ENCODE peak calls at places on chromosomes 2 and 18, in ten cellular contexts. O is A549, I is HCT116, W is body of pancreas, X is testis, V is NB4, Y is heart left ventricle, F is thyroid gland, D is K562, H is ovary. Z is an unnamed sample.

GRCh38 chr2:220847587-220847986 is 724.5 kb downstream of the EPHA4 start:
- DNase-seq in O (peak), I (no peak), W (no peak), X (peak), V (no peak), Y (no peak), F (no peak), D (no peak), H (no peak), Z (no peak)

GRCh38 chr2:101617188-101617587 is 80.3 kb upstream of the MAP4K4 start:
- DNase-seq in O (no peak), I (no peak), W (no peak), X (no peak), V (peak), Y (no peak), F (no peak), D (no peak), H (no peak), Z (no peak)

GRCh38 chr2:135629520-135629919 is 98.2 kb downstream of the R3HDM1 start:
- DNase-seq in O (no peak), I (no peak), W (no peak), X (no peak), V (no peak), Y (no peak), F (no peak), D (no peak), H (no peak), Z (no peak)

GRCh38 chr2:150545931-150546330 is 58.5 kb upstream of the RND3 start:
- DNase-seq in O (no peak), I (no peak), W (no peak), X (no peak), V (no peak), Y (no peak), F (no peak), D (no peak), H (no peak), Z (no peak)

GRCh38 chr2:239598011-239598731 is 197.4 kb upstream of the HDAC4 start:
- DNase-seq in O (no peak), I (no peak), W (peak), X (peak), V (no peak), Y (peak), F (no peak), D (no peak), H (no peak), Z (peak)

GRCh38 chr2:158482594-158482993 is 25.8 kb downstream of the PKP4 start:
- DNase-seq in O (no peak), I (no peak), W (no peak), X (no peak), V (peak), Y (no peak), F (no peak), D (no peak), H (no peak), Z (no peak)

GRCh38 chr2:233689031-233689430 is 3.7 kb upstream of the UGT1A6 start:
- DNase-seq in O (no peak), I (no peak), W (no peak), X (no peak), V (no peak), Y (no peak), F (no peak), D (no peak), H (no peak), Z (no peak)

GRCh38 chr2:237264480-237265219 is 149.3 kb downstream of the COL6A3 start:
- DNase-seq in O (no peak), I (no peak), W (no peak), X (no peak), V (no peak), Y (no peak), F (no peak), D (no peak), H (no peak), Z (no peak)

GRCh38 chr2:233700028-233700635 is 7.4 kb downstream of the UGT1A6 start:
- DNase-seq in O (peak), I (no peak), W (peak), X (no peak), V (no peak), Y (no peak), F (peak), D (peak), H (no peak), Z (no peak)

GRCh38 chr2:109270758-109271305 is 141.8 kb downstream of the SH3RF3 start:
- DNase-seq in O (no peak), I (no peak), W (no peak), X (no peak), V (no peak), Y (peak), F (peak), D (no peak), H (peak), Z (peak)

GRCh38 chr18:57931038-57931437 is 113.0 kb upstream of the NEDD4L start:
- DNase-seq in O (no peak), I (no peak), W (no peak), X (no peak), V (no peak), Y (no peak), F (no peak), D (no peak), H (no peak), Z (no peak)

GRCh38 chr2:47490406-47490805 is 87.5 kb downstream of the MSH2 start:
- DNase-seq in O (no peak), I (no peak), W (no peak), X (no peak), V (no peak), Y (no peak), F (no peak), D (no peak), H (no peak), Z (no peak)

GRCh38 chr2:182870227-182870626 is 3.8 kb upstream of the FRZB start:
- DNase-seq in O (peak), I (peak), W (no peak), X (peak), V (peak), Y (no peak), F (no peak), D (peak), H (no peak), Z (no peak)

GRCh38 chr2:200852605-200853004 is 11.9 kb downstream of the CLK1 start:
- DNase-seq in O (no peak), I (no peak), W (no peak), X (no peak), V (no peak), Y (no peak), F (no peak), D (no peak), H (no peak), Z (no peak)

GRCh38 chr2:10202136-10202535 is 79.6 kb downstream of the RRM2 start:
- DNase-seq in O (no peak), I (no peak), W (no peak), X (no peak), V (no peak), Y (no peak), F (no peak), D (no peak), H (no peak), Z (no peak)

GRCh38 chr2:1942836-1943360 is 198.6 kb upstream of the PXDN start:
- DNase-seq in O (no peak), I (no peak), W (no peak), X (no peak), V (no peak), Y (no peak), F (no peak), D (no peak), H (no peak), Z (no peak)

GRCh38 chr2:114550895-114551793 is 108.7 kb downstream of the DPP10 start:
- DNase-seq in O (peak), I (no peak), W (peak), X (peak), V (peak), Y (no peak), F (peak), D (peak), H (peak), Z (no peak)

GRCh38 chr2:44296653-44297052 is 21.4 kb downstream of the SLC3A1 start:
- DNase-seq in O (no peak), I (no peak), W (no peak), X (no peak), V (no peak), Y (no peak), F (no peak), D (no peak), H (no peak), Z (no peak)

GRCh38 chr18:36688020-36688965 is 140.5 kb downstream of the TPGS2 start:
- DNase-seq in O (peak), I (peak), W (peak), X (peak), V (peak), Y (no peak), F (peak), D (peak), H (peak), Z (no peak)

GRCh38 chr18:77300579-77300978 is 50.9 kb downstream of the GALR1 start:
- DNase-seq in O (no peak), I (no peak), W (peak), X (no peak), V (no peak), Y (no peak), F (no peak), D (no peak), H (no peak), Z (no peak)

GRCh38 chr18:14768241-14768640 is 20.3 kb downstream of the ANKRD30B start:
- DNase-seq in O (no peak), I (no peak), W (no peak), X (no peak), V (no peak), Y (no peak), F (no peak), D (no peak), H (no peak), Z (no peak)

GRCh38 chr2:64804651-64805050 is 150.9 kb upstream of the SERTAD2 start:
- DNase-seq in O (no peak), I (no peak), W (no peak), X (no peak), V (no peak), Y (no peak), F (no peak), D (no peak), H (no peak), Z (no peak)

GRCh38 chr2:53497020-53497419 is 270.6 kb upstream of the CHAC2 start:
- DNase-seq in O (no peak), I (no peak), W (no peak), X (no peak), V (no peak), Y (no peak), F (no peak), D (no peak), H (no peak), Z (no peak)

GRCh38 chr2:113700186-113700841 is 56.1 kb downstream of the SLC35F5 start:
- DNase-seq in O (peak), I (no peak), W (no peak), X (no peak), V (peak), Y (peak), F (no peak), D (peak), H (no peak), Z (peak)

GRCh38 chr2:239750045-239750835 is 274.9 kb downstream of the NDUFA10 start:
- DNase-seq in O (no peak), I (no peak), W (no peak), X (no peak), V (no peak), Y (peak), F (no peak), D (no peak), H (no peak), Z (no peak)

GRCh38 chr2:83665894-83666293 is 793.2 kb downstream of the SUCLG1 start:
- DNase-seq in O (peak), I (no peak), W (no peak), X (no peak), V (no peak), Y (no peak), F (no peak), D (no peak), H (no peak), Z (no peak)

GRCh38 chr2:152301131-152301530 is 33.8 kb upstream of the FMNL2 start:
- DNase-seq in O (no peak), I (no peak), W (no peak), X (no peak), V (no peak), Y (no peak), F (no peak), D (no peak), H (no peak), Z (no peak)

GRCh38 chr18:44896817-44897216 is 216.1 kb downstream of the SETBP1 start:
- DNase-seq in O (no peak), I (no peak), W (peak), X (no peak), V (no peak), Y (no peak), F (no peak), D (no peak), H (no peak), Z (no peak)

GRCh38 chr18:62717059-62717849 is 1.9 kb downstream of the PHLPP1 start:
- DNase-seq in O (peak), I (peak), W (peak), X (peak), V (peak), Y (no peak), F (peak), D (peak), H (peak), Z (no peak)

GRCh38 chr18:72470391-72470790 is 73.8 kb downstream of the CBLN2 start:
- DNase-seq in O (no peak), I (no peak), W (no peak), X (no peak), V (no peak), Y (no peak), F (no peak), D (no peak), H (no peak), Z (no peak)

GRCh38 chr2:232885264-232885961 is 15.3 kb downstream of the SNORC start:
- DNase-seq in O (no peak), I (no peak), W (no peak), X (no peak), V (no peak), Y (no peak), F (no peak), D (no peak), H (no peak), Z (peak)

GRCh38 chr2:37211939-37212338 is 15.6 kb downstream of the CEBPZOS start:
- DNase-seq in O (no peak), I (no peak), W (no peak), X (no peak), V (no peak), Y (no peak), F (no peak), D (no peak), H (no peak), Z (no peak)

GRCh38 chr2:96533292-96534073 is 3.1 kb upstream of the ARID5A start:
- DNase-seq in O (no peak), I (no peak), W (no peak), X (peak), V (peak), Y (peak), F (peak), D (no peak), H (peak), Z (peak)

GRCh38 chr2:45732946-45733345 is 81.5 kb downstream of the PRKCE start:
- DNase-seq in O (no peak), I (no peak), W (no peak), X (no peak), V (no peak), Y (no peak), F (no peak), D (no peak), H (no peak), Z (no peak)

GRCh38 chr2:45732436-45732835 is 81.0 kb downstream of the PRKCE start:
- DNase-seq in O (no peak), I (no peak), W (no peak), X (no peak), V (no peak), Y (no peak), F (no peak), D (no peak), H (no peak), Z (no peak)

GRCh38 chr2:45728458-45728942 is 77.0 kb downstream of the PRKCE start:
- DNase-seq in O (no peak), I (no peak), W (no peak), X (no peak), V (no peak), Y (no peak), F (no peak), D (no peak), H (no peak), Z (no peak)

GRCh38 chr2:45729753-45730512 is 78.5 kb downstream of the PRKCE start:
- DNase-seq in O (peak), I (peak), W (no peak), X (no peak), V (peak), Y (no peak), F (peak), D (peak), H (no peak), Z (no peak)

GRCh38 chr2:45731146-45731545 is 79.7 kb downstream of the PRKCE start:
- DNase-seq in O (no peak), I (no peak), W (no peak), X (no peak), V (no peak), Y (no peak), F (no peak), D (no peak), H (no peak), Z (no peak)
- TF ChIP-seq CTCF in O (no peak), I (no peak), W (no peak), X (no peak), V (no peak), Y (no peak), F (no peak), D (no peak), H (no peak), Z (no peak)

DNA sequence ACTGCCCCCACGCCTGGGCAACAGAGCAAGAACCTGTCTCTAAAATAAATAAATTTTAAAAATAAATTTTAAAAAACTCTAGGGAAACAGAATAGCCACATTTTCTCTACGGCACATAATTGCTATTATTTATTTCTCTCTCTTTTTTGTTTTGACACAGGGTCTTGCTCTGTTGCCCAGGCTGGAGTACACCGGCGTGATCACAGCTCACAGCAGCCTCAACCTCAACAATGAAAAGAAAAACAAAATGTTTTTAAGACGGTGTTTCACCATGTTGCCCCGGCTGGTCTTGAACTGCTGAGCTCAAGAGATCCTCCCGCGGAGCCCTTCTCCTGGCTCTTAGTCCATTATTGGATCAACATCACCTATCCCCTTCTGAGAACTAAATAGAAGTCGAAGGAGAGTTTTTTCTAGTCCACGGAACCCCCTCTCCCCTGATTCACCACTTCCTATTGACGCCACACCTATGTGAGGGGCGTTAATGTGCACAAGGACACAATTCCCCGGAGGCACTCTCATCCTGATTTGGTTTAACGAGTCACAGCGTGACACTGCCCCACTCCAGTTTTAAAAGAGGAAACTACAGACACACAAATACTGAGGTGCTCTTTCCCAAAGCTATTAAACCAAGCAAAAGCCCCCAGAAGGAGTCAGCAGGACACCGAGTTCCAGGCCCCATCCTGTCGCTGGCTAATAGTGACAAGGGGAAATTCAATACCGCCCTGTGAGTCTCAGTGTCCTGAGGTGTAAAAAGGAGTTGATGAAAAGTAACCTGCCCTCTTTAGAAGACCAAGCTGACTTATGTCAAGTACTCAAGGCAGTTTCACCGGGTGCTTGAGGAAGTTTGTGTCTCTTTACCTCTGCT is 1.1 kb downstream of the NPC1 start:
- DNase-seq in O (peak), I (no peak), W (no peak), X (no peak), V (peak), Y (no peak), F (peak), D (peak), H (no peak), Z (no peak)
- TF ChIP-seq POLR2A in O (no peak), I (no peak), W (no peak), X (no peak), V (no peak), Y (peak), F (no peak), D (no peak), H (no peak), Z (no peak)

DNA sequence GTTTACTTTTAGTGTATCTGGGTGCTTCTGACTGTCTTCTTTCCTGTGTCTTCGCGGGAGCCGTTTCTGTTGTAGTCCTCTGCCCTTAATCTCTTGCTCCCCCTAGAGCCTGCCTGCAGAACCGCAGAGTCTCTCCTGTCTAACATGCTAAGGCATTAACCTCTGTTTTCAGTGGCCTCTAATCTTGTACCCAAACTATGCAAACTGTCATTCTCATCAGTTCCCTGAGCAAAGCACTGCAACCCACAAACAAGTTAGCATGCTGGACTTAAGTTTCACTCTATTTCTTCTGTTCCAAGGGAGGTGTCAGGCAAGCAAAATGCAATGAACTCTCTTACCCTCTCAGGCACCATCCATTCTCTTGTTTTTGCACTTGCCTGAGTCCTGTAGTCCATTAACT is 138.4 kb downstream of the OTX1 start:
- DNase-seq in O (peak), I (peak), W (peak), X (peak), V (peak), Y (no peak), F (no peak), D (peak), H (no peak), Z (no peak)
- TF ChIP-seq CTCF in O (peak), I (peak), W (peak), X (no peak), V (peak), Y (peak), F (no peak), D (peak), H (no peak), Z (no peak)

DNA sequence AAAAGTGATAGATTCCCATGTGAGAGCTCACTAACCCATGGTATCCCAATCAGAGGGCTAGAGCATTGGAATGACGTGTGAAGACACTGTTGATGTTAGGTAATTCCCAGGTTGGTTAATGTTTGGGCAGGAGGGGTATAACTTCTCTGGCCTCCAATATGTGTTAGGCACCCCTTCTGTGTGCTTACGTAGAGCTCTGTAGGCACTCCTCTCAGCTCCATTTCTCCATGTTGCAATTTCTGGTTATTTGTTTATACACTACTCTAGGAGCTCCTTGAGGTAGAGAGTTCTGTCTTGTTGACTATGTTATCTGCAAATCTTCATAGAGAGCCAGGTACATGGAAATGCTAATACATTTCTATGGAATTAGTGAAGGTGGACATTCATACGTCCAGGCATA is 153.5 kb downstream of the RPIA start:
- DNase-seq in O (no peak), I (no peak), W (no peak), X (no peak), V (no peak), Y (no peak), F (no peak), D (no peak), H (no peak), Z (no peak)
- TF ChIP-seq POLR2A in O (no peak), I (no peak), W (no peak), X (no peak), V (no peak), Y (no peak), F (no peak), D (no peak), H (no peak), Z (no peak)